ENCODE peak calls at places on chromosomes 11 and 22, in seven cellular contexts. One of them, this sample, is unnamed.
A peak's percentile ranks its signal among the peaks of the same experiment; 100 is the strongest.

GRCh38 chr11:3920148-3920852 is 64.8 kb downstream of the STIM1 start:
- DNase-seq in trophoblast cell: no peak
- DNase-seq in H1: no peak
- DNase-seq in H9: no peak
- DNase-seq in neuronal stem cell: no peak
- DNase-seq in mesendoderm: no peak
- DNase-seq in mesenchymal stem cell: peak; percentile 63
- DNase-seq in this sample: peak; percentile 67

GRCh38 chr22:49657275-49657973 is 170.2 kb downstream of the BRD1 start:
- DNase-seq in mesendoderm: peak; percentile 23
- DNase-seq in neuronal stem cell: no peak
- DNase-seq in mesenchymal stem cell: no peak
- DNase-seq in H9: no peak
- DNase-seq in H1: no peak
- DNase-seq in trophoblast cell: peak; percentile 44
- DNase-seq in this sample: no peak

GRCh38 chr11:70678931-70679900 is 280.9 kb downstream of the CTTN start:
- DNase-seq in neuronal stem cell: no peak
- DNase-seq in mesenchymal stem cell: no peak
- DNase-seq in mesendoderm: no peak
- DNase-seq in H9: no peak
- DNase-seq in H1: no peak
- DNase-seq in trophoblast cell: no peak
- DNase-seq in this sample: no peak

GRCh38 chr22:19523240-19524169 is 705 bp downstream of the CLDN5 start:
- DNase-seq in mesendoderm: peak; percentile 68
- DNase-seq in H1: peak; percentile 74
- DNase-seq in mesenchymal stem cell: peak; percentile 45
- DNase-seq in H9: peak; percentile 69
- DNase-seq in trophoblast cell: peak; percentile 27
- DNase-seq in neuronal stem cell: peak; percentile 48
- DNase-seq in this sample: peak; percentile 9

GRCh38 chr11:65184146-65184545 is 2.4 kb downstream of the CAPN1 start:
- DNase-seq in neuronal stem cell: peak; percentile 37
- DNase-seq in H1: peak; percentile 87
- DNase-seq in mesenchymal stem cell: no peak
- DNase-seq in mesendoderm: peak; percentile 68
- DNase-seq in H9: peak; percentile 89
- DNase-seq in trophoblast cell: no peak
- DNase-seq in this sample: no peak

GRCh38 chr22:30028731-30029130 is 51.5 kb upstream of the HORMAD2 start:
- DNase-seq in H9: no peak
- DNase-seq in mesendoderm: no peak
- DNase-seq in mesenchymal stem cell: no peak
- DNase-seq in trophoblast cell: peak; percentile 62
- DNase-seq in H1: no peak
- DNase-seq in neuronal stem cell: no peak
- DNase-seq in this sample: no peak

GRCh38 chr11:2375341-2375853 is 1.7 kb upstream of the CD81 start:
- DNase-seq in H9: no peak
- DNase-seq in mesendoderm: peak; percentile 40
- DNase-seq in neuronal stem cell: no peak
- DNase-seq in trophoblast cell: no peak
- DNase-seq in H1: no peak
- DNase-seq in mesenchymal stem cell: no peak
- DNase-seq in this sample: no peak

GRCh38 chr11:61737636-61738386 is 14.6 kb upstream of the MYRF start:
- DNase-seq in mesenchymal stem cell: no peak
- DNase-seq in H1: no peak
- DNase-seq in neuronal stem cell: no peak
- DNase-seq in trophoblast cell: no peak
- DNase-seq in H9: peak; percentile 55
- DNase-seq in mesendoderm: peak; percentile 55
- DNase-seq in this sample: no peak

GRCh38 chr11:92329644-92330043 is 105.0 kb downstream of the FAT3 start:
- DNase-seq in mesendoderm: peak; percentile 38
- DNase-seq in H1: no peak
- DNase-seq in H9: no peak
- DNase-seq in trophoblast cell: no peak
- DNase-seq in mesenchymal stem cell: peak; percentile 21
- DNase-seq in neuronal stem cell: no peak
- DNase-seq in this sample: peak; percentile 38

GRCh38 chr11:2834893-2835767 is 50.4 kb downstream of the CDKN1C start:
- DNase-seq in H1: no peak
- DNase-seq in mesendoderm: peak; percentile 15
- DNase-seq in neuronal stem cell: no peak
- DNase-seq in trophoblast cell: peak; percentile 77
- DNase-seq in H9: no peak
- DNase-seq in mesenchymal stem cell: peak; percentile 52
- DNase-seq in this sample: peak; percentile 54

GRCh38 chr22:17303441-17303839 is 65.8 kb upstream of the CECR2 start:
- DNase-seq in H9: no peak
- DNase-seq in neuronal stem cell: no peak
- DNase-seq in H1: no peak
- DNase-seq in mesenchymal stem cell: no peak
- DNase-seq in mesendoderm: no peak
- DNase-seq in trophoblast cell: no peak
- DNase-seq in this sample: no peak

GRCh38 chr11:330694-331314 is 10.1 kb upstream of the IFITM3 start:
- DNase-seq in neuronal stem cell: no peak
- DNase-seq in H9: peak; percentile 26
- DNase-seq in trophoblast cell: no peak
- DNase-seq in mesenchymal stem cell: no peak
- DNase-seq in mesendoderm: no peak
- DNase-seq in H1: no peak
- DNase-seq in this sample: no peak

GRCh38 chr11:704799-705645 is 1.0 kb upstream of the EPS8L2 start:
- DNase-seq in mesendoderm: no peak
- DNase-seq in trophoblast cell: peak; percentile 72
- DNase-seq in H1: no peak
- DNase-seq in H9: peak; percentile 66
- DNase-seq in neuronal stem cell: no peak
- DNase-seq in mesenchymal stem cell: no peak
- DNase-seq in this sample: no peak

GRCh38 chr11:85717360-85717927 is 31.4 kb upstream of the CCDC89 start:
- DNase-seq in neuronal stem cell: no peak
- DNase-seq in mesenchymal stem cell: no peak
- DNase-seq in H9: no peak
- DNase-seq in mesendoderm: no peak
- DNase-seq in H1: no peak
- DNase-seq in trophoblast cell: no peak
- DNase-seq in this sample: no peak

GRCh38 chr11:85723088-85723487 is 37.1 kb upstream of the CCDC89 start:
- DNase-seq in mesendoderm: no peak
- DNase-seq in mesenchymal stem cell: no peak
- DNase-seq in H1: no peak
- DNase-seq in trophoblast cell: no peak
- DNase-seq in neuronal stem cell: no peak
- DNase-seq in H9: no peak
- DNase-seq in this sample: no peak

GRCh38 chr11:85721191-85721590 is 35.2 kb upstream of the CCDC89 start:
- DNase-seq in neuronal stem cell: no peak
- DNase-seq in H9: no peak
- DNase-seq in mesenchymal stem cell: no peak
- DNase-seq in H1: no peak
- DNase-seq in trophoblast cell: no peak
- DNase-seq in mesendoderm: no peak
- DNase-seq in this sample: no peak

GRCh38 chr11:85718126-85718943 is 32.3 kb upstream of the CCDC89 start:
- DNase-seq in H9: no peak
- DNase-seq in neuronal stem cell: no peak
- DNase-seq in mesendoderm: no peak
- DNase-seq in mesenchymal stem cell: no peak
- DNase-seq in trophoblast cell: no peak
- DNase-seq in H1: no peak
- DNase-seq in this sample: peak; percentile 28

GRCh38 chr11:85718991-85719807 is 33.2 kb upstream of the CCDC89 start:
- DNase-seq in H9: peak; percentile 63
- DNase-seq in trophoblast cell: peak; percentile 93
- DNase-seq in mesendoderm: peak; percentile 97
- DNase-seq in mesenchymal stem cell: peak; percentile 93
- DNase-seq in H1: peak; percentile 54
- DNase-seq in neuronal stem cell: peak; percentile 64
- DNase-seq in this sample: peak; percentile 100
- H4K8ac ChIP-seq in H9: no peak overlapping the region
- H4K8ac ChIP-seq in trophoblast cell: no peak overlapping the region
- H4K8ac ChIP-seq in mesendoderm: no peak overlapping the region
- H4K8ac ChIP-seq in mesenchymal stem cell: no peak overlapping the region
- H4K8ac ChIP-seq in H1: peak overlapping the region; percentile 64
- H4K8ac ChIP-seq in neuronal stem cell: no peak overlapping the region
- H4K8ac ChIP-seq in this sample: peak overlapping the region; percentile 72

DNA sequence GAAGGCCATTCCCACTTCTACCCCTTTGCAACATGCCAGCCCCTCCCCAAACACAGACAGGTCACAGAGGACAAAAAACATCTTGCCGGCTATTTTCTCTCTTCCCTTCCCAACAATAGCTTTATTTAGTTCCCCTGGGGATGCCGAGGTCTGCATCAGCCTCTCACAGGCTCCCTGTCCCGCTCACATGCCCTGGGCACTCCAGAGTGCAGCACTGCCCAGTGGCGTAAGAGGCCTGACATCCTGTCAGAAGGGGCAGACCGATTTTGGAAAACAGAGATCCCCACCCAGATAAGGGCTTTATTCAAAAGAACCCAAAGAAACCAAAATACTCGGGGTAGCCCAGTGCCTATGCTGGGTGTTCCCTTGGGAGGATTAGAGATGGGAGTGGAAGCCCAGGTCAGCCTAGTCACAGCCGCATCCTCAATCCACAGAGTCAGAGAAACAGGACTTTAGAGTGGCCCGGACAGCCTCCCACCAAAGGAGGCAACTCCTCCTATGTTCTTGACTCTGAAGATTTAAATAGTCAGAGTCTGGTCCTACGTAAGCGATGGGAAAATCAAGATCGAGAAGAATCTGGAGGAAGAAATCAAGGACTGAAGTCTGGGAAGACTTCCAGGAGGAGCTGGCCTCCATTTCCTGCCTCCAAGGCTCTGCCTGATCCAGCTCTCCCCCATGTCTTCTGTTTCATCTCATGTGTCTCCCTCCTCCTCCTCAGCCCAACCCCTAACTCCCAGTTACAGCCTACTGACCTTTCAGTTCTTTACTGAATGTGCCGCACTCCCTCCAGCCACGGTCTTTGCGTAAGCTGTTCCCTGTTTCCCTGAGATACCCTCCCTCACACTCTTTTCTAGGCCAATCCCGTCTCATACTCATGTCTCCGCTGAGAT is 129.3 kb downstream of the FBXO7 start:
- DNase-seq in H9: no peak
- DNase-seq in mesendoderm: no peak
- DNase-seq in trophoblast cell: peak; percentile 49
- DNase-seq in mesenchymal stem cell: no peak
- DNase-seq in H1: no peak
- DNase-seq in neuronal stem cell: no peak
- DNase-seq in this sample: no peak
- H4K8ac ChIP-seq in H9: no peak overlapping the region
- H4K8ac ChIP-seq in mesendoderm: no peak overlapping the region
- H4K8ac ChIP-seq in trophoblast cell: peak overlapping the region; percentile 48
- H4K8ac ChIP-seq in mesenchymal stem cell: no peak overlapping the region
- H4K8ac ChIP-seq in H1: no peak overlapping the region
- H4K8ac ChIP-seq in neuronal stem cell: no peak overlapping the region
- H4K8ac ChIP-seq in this sample: no peak overlapping the region

GRCh38 chr22:31607696-31608095 is 54.3 kb downstream of the PISD start:
- DNase-seq in mesenchymal stem cell: no peak
- DNase-seq in trophoblast cell: no peak
- DNase-seq in H9: no peak
- DNase-seq in neuronal stem cell: no peak
- DNase-seq in mesendoderm: no peak
- DNase-seq in H1: no peak
- DNase-seq in this sample: no peak
- H4K8ac ChIP-seq in mesenchymal stem cell: no peak overlapping the region
- H4K8ac ChIP-seq in trophoblast cell: no peak overlapping the region
- H4K8ac ChIP-seq in H9: no peak overlapping the region
- H4K8ac ChIP-seq in neuronal stem cell: no peak overlapping the region
- H4K8ac ChIP-seq in mesendoderm: no peak overlapping the region
- H4K8ac ChIP-seq in H1: peak overlapping the region; percentile 20
- H4K8ac ChIP-seq in this sample: no peak overlapping the region

GRCh38 chr11:19026862-19027261 is 33.7 kb downstream of the MRGPRX2 start:
- DNase-seq in trophoblast cell: no peak
- DNase-seq in H9: no peak
- DNase-seq in mesendoderm: no peak
- DNase-seq in neuronal stem cell: no peak
- DNase-seq in mesenchymal stem cell: no peak
- DNase-seq in H1: no peak
- DNase-seq in this sample: no peak

GRCh38 chr11:19027829-19028595 is 32.5 kb downstream of the MRGPRX2 start:
- DNase-seq in neuronal stem cell: no peak
- DNase-seq in H1: no peak
- DNase-seq in mesenchymal stem cell: peak; percentile 49
- DNase-seq in mesendoderm: no peak
- DNase-seq in H9: no peak
- DNase-seq in trophoblast cell: peak; percentile 48
- DNase-seq in this sample: peak; percentile 55

GRCh38 chr11:19025799-19026406 is 34.6 kb downstream of the MRGPRX2 start:
- DNase-seq in neuronal stem cell: no peak
- DNase-seq in H1: no peak
- DNase-seq in mesenchymal stem cell: peak; percentile 12
- DNase-seq in trophoblast cell: no peak
- DNase-seq in H9: no peak
- DNase-seq in mesendoderm: no peak
- DNase-seq in this sample: peak; percentile 1
- H4K8ac ChIP-seq in neuronal stem cell: no peak overlapping the region
- H4K8ac ChIP-seq in H1: no peak overlapping the region
- H4K8ac ChIP-seq in mesenchymal stem cell: no peak overlapping the region
- H4K8ac ChIP-seq in trophoblast cell: no peak overlapping the region
- H4K8ac ChIP-seq in H9: no peak overlapping the region
- H4K8ac ChIP-seq in mesendoderm: no peak overlapping the region
- H4K8ac ChIP-seq in this sample: no peak overlapping the region

GRCh38 chr11:15971215-15971546 is 385.2 kb downstream of the SOX6 start:
- DNase-seq in mesenchymal stem cell: no peak
- DNase-seq in neuronal stem cell: no peak
- DNase-seq in mesendoderm: no peak
- DNase-seq in H9: no peak
- DNase-seq in H1: no peak
- DNase-seq in trophoblast cell: no peak
- DNase-seq in this sample: no peak

GRCh38 chr11:15975742-15976141 is 380.6 kb downstream of the SOX6 start:
- DNase-seq in neuronal stem cell: no peak
- DNase-seq in trophoblast cell: no peak
- DNase-seq in mesenchymal stem cell: no peak
- DNase-seq in H9: no peak
- DNase-seq in mesendoderm: no peak
- DNase-seq in H1: no peak
- DNase-seq in this sample: no peak

GRCh38 chr11:15969701-15970329 is 386.5 kb downstream of the SOX6 start:
- DNase-seq in mesendoderm: no peak
- DNase-seq in H1: no peak
- DNase-seq in neuronal stem cell: no peak
- DNase-seq in mesenchymal stem cell: peak; percentile 70
- DNase-seq in H9: no peak
- DNase-seq in trophoblast cell: no peak
- DNase-seq in this sample: peak; percentile 91

GRCh38 chr11:15970506-15971214 is 385.7 kb downstream of the SOX6 start:
- DNase-seq in trophoblast cell: no peak
- DNase-seq in mesendoderm: no peak
- DNase-seq in H1: no peak
- DNase-seq in neuronal stem cell: no peak
- DNase-seq in H9: no peak
- DNase-seq in mesenchymal stem cell: no peak
- DNase-seq in this sample: no peak

GRCh38 chr11:15972838-15973237 is 383.5 kb downstream of the SOX6 start:
- DNase-seq in mesenchymal stem cell: no peak
- DNase-seq in trophoblast cell: peak; percentile 72
- DNase-seq in H1: no peak
- DNase-seq in H9: peak; percentile 38
- DNase-seq in mesendoderm: peak; percentile 67
- DNase-seq in neuronal stem cell: no peak
- DNase-seq in this sample: no peak
- H4K8ac ChIP-seq in mesenchymal stem cell: no peak overlapping the region
- H4K8ac ChIP-seq in trophoblast cell: no peak overlapping the region
- H4K8ac ChIP-seq in H1: no peak overlapping the region
- H4K8ac ChIP-seq in H9: no peak overlapping the region
- H4K8ac ChIP-seq in mesendoderm: no peak overlapping the region
- H4K8ac ChIP-seq in neuronal stem cell: no peak overlapping the region
- H4K8ac ChIP-seq in this sample: no peak overlapping the region